ENCODE peak calls at places on chromosomes 13 and 19, in nine cellular contexts. W, C, G, K, D, Y, N, I and O are unnamed samples.

GRCh38 chr19:36876993-36877938 is 26.6 kb downstream of the ZNF345 start:
- DNase-seq in D (no peak), N (no peak), W (no peak), I (no peak), Y (no peak), C (no peak), K (no peak), G (peak; percentile 12), O (no peak)

GRCh38 chr19:4575267-4575793 is 15.8 kb upstream of the SEMA6B start:
- DNase-seq in D (peak; percentile 28), G (peak; percentile 94), I (peak; percentile 76), K (peak; percentile 51), N (peak; percentile 53), W (peak; percentile 90), Y (peak; percentile 53), C (peak; percentile 47), O (no peak)

GRCh38 chr13:107864543-107865460 is 350.5 kb downstream of the LIG4 start:
- DNase-seq in Y (no peak), K (peak; percentile 20), W (peak; percentile 35), N (no peak), C (peak; percentile 72), D (no peak), G (peak; percentile 35), I (no peak), O (peak; percentile 34)

GRCh38 chr13:106507560-106508274 is 27.7 kb downstream of the EFNB2 start:
- DNase-seq in C (no peak), I (no peak), W (no peak), D (no peak), G (peak; percentile 25), K (peak; percentile 17), N (peak; percentile 89), Y (peak; percentile 95), O (no peak)

GRCh38 chr13:44816701-44817684 is 172.3 kb downstream of the NUFIP1 start:
- DNase-seq in G (peak; percentile 36), Y (no peak), C (no peak), D (no peak), I (no peak), W (no peak), N (peak; percentile 90), K (no peak), O (no peak)

GRCh38 chr13:111342716-111343115 is 22.3 kb downstream of the TEX29 start:
- DNase-seq in C (no peak), N (no peak), K (no peak), I (peak; percentile 4), D (no peak), G (no peak), Y (no peak), W (peak; percentile 0), O (no peak)

GRCh38 chr13:41595298-41595697 is 137.9 kb downstream of the RGCC start:
- DNase-seq in N (no peak), G (no peak), I (no peak), K (no peak), Y (no peak), D (no peak), W (no peak), C (no peak), O (no peak)

GRCh38 chr13:79604752-79605151 is 123.8 kb downstream of the NDFIP2 start:
- DNase-seq in C (no peak), N (no peak), G (no peak), K (no peak), W (no peak), I (no peak), Y (no peak), D (no peak), O (no peak)

GRCh38 chr13:41511827-41512226 is 54.5 kb downstream of the RGCC start:
- DNase-seq in G (no peak), I (no peak), K (no peak), N (no peak), D (no peak), W (no peak), C (no peak), Y (no peak), O (no peak)

GRCh38 chr19:42606660-42607351 is 12.1 kb upstream of the CEACAM8 start:
- DNase-seq in W (no peak), N (no peak), I (peak; percentile 43), G (peak; percentile 80), C (peak; percentile 60), D (no peak), Y (peak; percentile 15), K (peak; percentile 78), O (peak; percentile 85)

GRCh38 chr13:95603887-95604533 is 40.5 kb downstream of the DZIP1 start:
- DNase-seq in D (no peak), I (peak; percentile 78), Y (no peak), N (peak; percentile 87), G (peak; percentile 74), W (no peak), C (no peak), K (no peak), O (no peak)

GRCh38 chr19:21321996-21322395 is 7.2 kb downstream of the ZNF708 start:
- DNase-seq in D (no peak), N (no peak), W (no peak), K (no peak), I (no peak), C (no peak), G (no peak), Y (peak; percentile 3), O (no peak)

GRCh38 chr19:48627211-48627864 is 8.0 kb downstream of the SPHK2 start:
- DNase-seq in N (peak; percentile 92), I (no peak), C (no peak), D (no peak), W (no peak), Y (no peak), K (peak; percentile 75), G (no peak), O (no peak)

GRCh38 chr13:93174260-93174659 is 52.3 kb upstream of the GPC6 start:
- DNase-seq in I (no peak), C (no peak), N (no peak), Y (no peak), W (no peak), D (no peak), G (no peak), K (no peak), O (no peak)

GRCh38 chr13:93173656-93174055 is 53.0 kb upstream of the GPC6 start:
- DNase-seq in K (no peak), I (no peak), Y (no peak), N (no peak), C (no peak), W (no peak), D (no peak), G (no peak), O (no peak)

GRCh38 chr13:93169980-93170379 is 56.6 kb upstream of the GPC6 start:
- DNase-seq in K (no peak), C (no peak), Y (peak; percentile 100), W (no peak), D (no peak), I (peak; percentile 20), N (peak; percentile 59), G (peak; percentile 40), O (no peak)

GRCh38 chr13:93172109-93172508 is 54.5 kb upstream of the GPC6 start:
- DNase-seq in C (no peak), D (no peak), K (no peak), G (no peak), N (no peak), Y (no peak), I (no peak), W (no peak), O (no peak)
- TF ChIP-seq CTCF in C (peak; percentile 57), D (no peak), K (no peak), G (no peak), N (peak; percentile 44), Y (peak; percentile 28), I (no peak), W (no peak), O (no peak)

GRCh38 chr19:58305065-58305931 is at the start of gene ERVK3-1:
- DNase-seq in I (peak; percentile 98), W (peak; percentile 95), C (peak; percentile 85), D (peak; percentile 97), K (peak; percentile 97), N (peak; percentile 91), G (peak; percentile 99), Y (peak; percentile 83), O (peak; percentile 94)
- TF ChIP-seq CTCF in I (peak; percentile 49), W (peak; percentile 13), C (peak; percentile 17), D (peak; percentile 37), K (no peak), N (no peak), G (no peak), Y (no peak), O (no peak)

GRCh38 chr19:13033244-13033643 is 38.0 kb downstream of the NFIX start:
- DNase-seq in W (no peak), N (no peak), G (no peak), C (no peak), K (no peak), Y (no peak), I (no peak), D (no peak), O (no peak)
- TF ChIP-seq CTCF in W (no peak), N (no peak), G (no peak), C (no peak), K (no peak), Y (peak; percentile 35), I (no peak), D (no peak), O (no peak)

GRCh38 chr13:31050486-31051400 is 111.0 kb downstream of the HSPH1 start:
- DNase-seq in D (no peak), C (no peak), I (no peak), N (no peak), W (no peak), K (no peak), G (no peak), Y (no peak), O (no peak)
- TF ChIP-seq CTCF in D (peak; percentile 18), C (peak; percentile 49), I (peak; percentile 18), N (no peak), W (no peak), K (no peak), G (no peak), Y (peak; percentile 43), O (no peak)

DNA sequence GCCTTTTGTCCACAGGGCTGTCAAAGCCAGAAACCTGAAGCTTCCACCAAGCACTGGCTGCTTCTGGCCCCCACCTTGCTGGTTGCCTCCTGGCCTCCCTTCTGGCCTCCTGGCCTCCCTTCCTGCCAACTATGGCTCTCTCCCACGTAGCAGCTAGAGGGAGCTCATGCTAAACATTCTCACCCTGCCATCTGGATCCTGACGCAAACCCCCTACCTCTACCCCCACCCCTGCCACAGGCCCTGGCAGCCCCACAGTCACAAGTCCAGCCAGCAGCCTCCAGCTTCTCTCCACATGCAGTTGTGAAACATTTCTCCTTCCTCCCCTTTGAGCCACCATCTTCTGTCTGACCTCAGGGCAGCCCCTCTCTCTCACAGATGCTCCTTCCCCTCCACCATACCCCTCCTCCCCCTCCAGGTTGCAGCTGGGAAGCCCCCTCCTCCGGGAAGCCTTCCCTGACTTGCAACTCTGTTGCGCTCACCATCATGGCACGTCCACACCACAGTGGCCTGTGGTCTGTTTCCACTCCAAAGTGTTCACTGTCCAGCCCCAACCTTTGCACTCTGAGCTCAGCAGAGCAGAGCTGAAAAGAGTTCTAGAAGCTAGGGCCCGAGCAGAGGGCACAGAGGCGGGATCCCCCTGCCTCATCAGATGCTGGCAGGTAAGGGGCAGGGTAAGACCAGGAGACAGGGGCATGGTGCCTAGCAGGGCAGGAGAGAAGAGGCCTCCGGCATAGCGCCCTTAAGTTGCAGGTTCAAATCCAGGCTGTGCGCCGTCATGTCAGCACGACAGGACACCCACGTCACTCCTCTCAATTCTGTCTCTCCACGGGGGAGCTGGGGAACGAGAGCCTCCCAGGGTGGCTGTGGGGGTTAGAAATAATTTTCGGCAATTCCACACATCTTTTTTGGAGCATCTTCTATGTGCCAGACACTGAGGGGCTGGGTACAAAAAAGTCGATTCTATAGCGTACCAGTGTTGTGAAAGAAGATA is 7.3 kb downstream of the ADGRL1 start:
- DNase-seq in G (peak; percentile 29), I (no peak), C (no peak), D (no peak), W (no peak), K (no peak), N (no peak), Y (no peak), O (no peak)
- TF ChIP-seq CTCF in G (no peak), I (no peak), C (no peak), D (no peak), W (no peak), K (no peak), N (peak; percentile 19), Y (peak; percentile 22), O (no peak)